ENCODE peak calls at places on chromosomes 13 and 19, in seven cellular contexts. Q, L, W, E, V, C and H are unnamed samples.

GRCh38 chr13:78657699-78658629 is 991 bp downstream of the OBI1 start:
- DNase-seq in V (no peak), C (no peak), W (peak), E (no peak), L (peak), Q (no peak), H (peak)

GRCh38 chr19:55552620-55553019 is 7.3 kb upstream of the SBK3 start:
- DNase-seq in W (peak), L (no peak), Q (no peak), C (no peak), E (no peak), V (peak), H (peak)

GRCh38 chr19:7265963-7266362 is 28.3 kb downstream of the INSR start:
- DNase-seq in E (no peak), L (no peak), W (no peak), V (no peak), C (peak), Q (no peak), H (no peak)

GRCh38 chr19:56106397-56106849 is 14.7 kb downstream of the ZNF787 start:
- DNase-seq in C (peak), V (no peak), E (peak), W (no peak), Q (no peak), L (no peak), H (no peak)

GRCh38 chr19:57769345-57770131 is at the start of gene ZNF586:
- DNase-seq in E (peak), C (peak), Q (peak), W (peak), L (peak), V (peak), H (peak)

GRCh38 chr13:39012608-39013007 is 22.0 kb upstream of the STOML3 start:
- DNase-seq in C (no peak), W (no peak), Q (no peak), E (no peak), V (no peak), L (no peak), H (no peak)

GRCh38 chr19:10290876-10291553 is 1.3 kb downstream of the ICAM5 start:
- DNase-seq in E (peak), Q (no peak), L (peak), C (peak), W (peak), V (no peak), H (peak)

GRCh38 chr13:49499889-49500660 is 4.3 kb downstream of the PHF11 start:
- DNase-seq in W (peak), L (peak), E (no peak), V (peak), Q (no peak), C (no peak), H (peak)

GRCh38 chr13:24083722-24084421 is 76.6 kb upstream of the SPATA13 start:
- DNase-seq in C (no peak), Q (no peak), V (no peak), L (no peak), E (no peak), W (no peak), H (no peak)

GRCh38 chr19:54955356-54955755 is 8.0 kb upstream of the NLRP7 start:
- DNase-seq in C (no peak), E (no peak), L (no peak), W (no peak), Q (no peak), V (no peak), H (no peak)

GRCh38 chr13:23901365-23901764 is 4.1 kb upstream of the C1QTNF9B start:
- DNase-seq in L (peak), C (no peak), Q (peak), V (no peak), E (no peak), W (peak), H (no peak)

GRCh38 chr19:31502536-31503170 is 153.4 kb upstream of the TSHZ3 start:
- DNase-seq in Q (no peak), E (no peak), C (no peak), L (no peak), W (no peak), V (no peak), H (no peak)

GRCh38 chr19:6828306-6828697 is 55.8 kb downstream of the VAV1 start:
- DNase-seq in L (peak), Q (no peak), C (no peak), W (no peak), V (no peak), E (no peak), H (no peak)

GRCh38 chr19:19540707-19541515 is 2.8 kb downstream of the CILP2 start:
- DNase-seq in E (no peak), Q (peak), C (peak), V (no peak), W (peak), L (peak), H (peak)

GRCh38 chr13:19153782-19154450 is 27.7 kb downstream of the TUBA3C start:
- DNase-seq in C (no peak), L (no peak), E (no peak), V (no peak), W (no peak), Q (no peak), H (no peak)

GRCh38 chr13:19156013-19156825 is 25.4 kb downstream of the TUBA3C start:
- DNase-seq in W (no peak), E (no peak), C (no peak), L (no peak), V (no peak), Q (no peak), H (no peak)

GRCh38 chr13:19154843-19155242 is 26.8 kb downstream of the TUBA3C start:
- DNase-seq in L (no peak), Q (no peak), W (no peak), E (no peak), C (no peak), V (no peak), H (no peak)

GRCh38 chr13:19157461-19157860 is 24.2 kb downstream of the TUBA3C start:
- DNase-seq in L (no peak), E (no peak), V (no peak), W (no peak), C (no peak), Q (no peak), H (no peak)

GRCh38 chr13:19155321-19155861 is 26.2 kb downstream of the TUBA3C start:
- DNase-seq in L (no peak), E (no peak), Q (no peak), W (no peak), C (no peak), V (no peak), H (no peak)
- H3K27ac ChIP-seq in L (no peak), E (no peak), Q (no peak), W (no peak), C (no peak), V (no peak), H (no peak)

DNA sequence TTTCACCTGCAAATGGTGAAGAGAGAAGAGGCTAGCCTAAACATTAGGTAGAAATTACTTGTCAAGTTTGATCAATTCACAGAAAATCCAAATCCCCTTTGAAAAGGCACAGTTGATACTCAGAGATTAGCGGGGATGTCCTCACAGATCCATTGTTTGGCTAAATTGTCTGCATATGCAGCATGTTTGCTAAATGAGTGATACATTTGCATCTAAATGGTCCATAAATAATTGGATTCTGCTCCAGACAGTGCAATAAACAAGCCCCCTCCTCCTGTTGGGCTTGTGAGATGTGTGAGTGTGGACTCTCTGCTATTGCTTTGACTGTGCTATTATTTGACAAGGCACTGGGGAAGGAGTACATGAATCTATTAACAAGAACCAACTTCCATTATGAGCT is 67.0 kb downstream of the CBY2 start:
- DNase-seq in C (no peak), V (no peak), L (no peak), W (no peak), Q (no peak), E (no peak), H (no peak)
- H3K4me3 ChIP-seq in C (no peak), V (no peak), L (no peak), W (no peak), Q (no peak), E (no peak), H (no peak)

GRCh38 chr13:74695021-74695800 is 561.0 kb upstream of the KLF12 start:
- DNase-seq in Q (no peak), C (no peak), W (peak), V (no peak), E (no peak), L (no peak), H (peak)
- TF ChIP-seq CTCF in Q (no peak), C (no peak), W (no peak), V (no peak), E (no peak), L (no peak), H (no peak)

GRCh38 chr19:13036366-13036976 is 41.2 kb downstream of the NFIX start:
- DNase-seq in W (no peak), V (no peak), L (peak), C (peak), E (no peak), Q (peak), H (no peak)

GRCh38 chr19:13037161-13037560 is 41.9 kb downstream of the NFIX start:
- DNase-seq in C (no peak), E (no peak), Q (no peak), W (peak), L (peak), V (no peak), H (peak)

GRCh38 chr19:13039211-13039789 is 44.0 kb downstream of the NFIX start:
- DNase-seq in V (no peak), C (no peak), E (no peak), Q (no peak), W (no peak), L (no peak), H (no peak)

GRCh38 chr19:13038306-13039210 is 43.3 kb downstream of the NFIX start:
- DNase-seq in W (no peak), C (no peak), V (no peak), L (no peak), Q (no peak), E (no peak), H (no peak)

DNA sequence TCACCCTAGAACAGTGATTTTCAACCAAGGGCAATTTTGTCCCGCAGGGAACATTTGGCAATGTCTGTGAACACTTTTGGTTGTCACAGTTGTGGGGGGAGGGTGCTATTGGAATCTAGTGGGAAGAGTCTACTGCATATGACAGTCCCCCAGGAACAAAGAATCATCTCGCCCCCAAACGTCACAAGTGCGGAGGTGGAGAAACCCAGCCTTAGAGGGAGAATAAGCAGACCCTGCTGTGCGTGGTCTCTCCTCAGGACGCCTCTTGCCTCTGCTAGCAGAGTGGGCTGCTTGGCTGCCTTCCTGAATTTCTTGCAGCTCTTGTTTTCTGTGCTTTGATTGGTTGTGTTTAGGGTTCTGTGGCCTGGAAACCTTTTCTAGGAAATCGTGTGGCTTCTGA is 42.4 kb downstream of the NFIX start:
- DNase-seq in W (no peak), L (no peak), C (no peak), Q (no peak), V (no peak), E (no peak), H (no peak)
- H3K27ac ChIP-seq in W (peak), L (peak), C (no peak), Q (peak), V (no peak), E (peak), H (no peak)

GRCh38 chr19:310141-310651 is 19.0 kb upstream of the PLPP2 start:
- DNase-seq in W (no peak), V (peak), L (no peak), Q (no peak), C (no peak), E (no peak), H (no peak)

GRCh38 chr19:308471-309205 is 17.4 kb upstream of the PLPP2 start:
- DNase-seq in W (no peak), Q (no peak), E (no peak), L (no peak), C (no peak), V (no peak), H (no peak)

GRCh38 chr19:311813-312261 is 20.6 kb upstream of the PLPP2 start:
- DNase-seq in E (peak), Q (no peak), V (no peak), W (no peak), L (no peak), C (no peak), H (no peak)

GRCh38 chr19:309206-309565 is 18.0 kb upstream of the PLPP2 start:
- DNase-seq in C (no peak), L (no peak), W (no peak), Q (no peak), V (no peak), E (no peak), H (no peak)

GRCh38 chr19:310781-311496 is 19.7 kb upstream of the PLPP2 start:
- DNase-seq in V (no peak), E (no peak), W (no peak), L (no peak), C (no peak), Q (no peak), H (no peak)
- H3K4me3 ChIP-seq in V (peak), E (peak), W (no peak), L (no peak), C (no peak), Q (no peak), H (no peak)

GRCh38 chr13:75760182-75760981 is 124.3 kb downstream of the LMO7 start:
- DNase-seq in L (peak), V (no peak), W (peak), C (peak), E (no peak), Q (no peak), H (peak)
- TF ChIP-seq CTCF in L (peak), V (peak), W (no peak), C (no peak), E (peak), Q (peak), H (no peak)

GRCh38 chr13:111850458-111850857 is 216.5 kb upstream of the SOX1 start:
- DNase-seq in E (no peak), V (no peak), C (no peak), W (no peak), Q (no peak), L (no peak), H (no peak)
- H3K27ac ChIP-seq in E (no peak), V (no peak), C (no peak), W (no peak), Q (no peak), L (no peak), H (no peak)

DNA sequence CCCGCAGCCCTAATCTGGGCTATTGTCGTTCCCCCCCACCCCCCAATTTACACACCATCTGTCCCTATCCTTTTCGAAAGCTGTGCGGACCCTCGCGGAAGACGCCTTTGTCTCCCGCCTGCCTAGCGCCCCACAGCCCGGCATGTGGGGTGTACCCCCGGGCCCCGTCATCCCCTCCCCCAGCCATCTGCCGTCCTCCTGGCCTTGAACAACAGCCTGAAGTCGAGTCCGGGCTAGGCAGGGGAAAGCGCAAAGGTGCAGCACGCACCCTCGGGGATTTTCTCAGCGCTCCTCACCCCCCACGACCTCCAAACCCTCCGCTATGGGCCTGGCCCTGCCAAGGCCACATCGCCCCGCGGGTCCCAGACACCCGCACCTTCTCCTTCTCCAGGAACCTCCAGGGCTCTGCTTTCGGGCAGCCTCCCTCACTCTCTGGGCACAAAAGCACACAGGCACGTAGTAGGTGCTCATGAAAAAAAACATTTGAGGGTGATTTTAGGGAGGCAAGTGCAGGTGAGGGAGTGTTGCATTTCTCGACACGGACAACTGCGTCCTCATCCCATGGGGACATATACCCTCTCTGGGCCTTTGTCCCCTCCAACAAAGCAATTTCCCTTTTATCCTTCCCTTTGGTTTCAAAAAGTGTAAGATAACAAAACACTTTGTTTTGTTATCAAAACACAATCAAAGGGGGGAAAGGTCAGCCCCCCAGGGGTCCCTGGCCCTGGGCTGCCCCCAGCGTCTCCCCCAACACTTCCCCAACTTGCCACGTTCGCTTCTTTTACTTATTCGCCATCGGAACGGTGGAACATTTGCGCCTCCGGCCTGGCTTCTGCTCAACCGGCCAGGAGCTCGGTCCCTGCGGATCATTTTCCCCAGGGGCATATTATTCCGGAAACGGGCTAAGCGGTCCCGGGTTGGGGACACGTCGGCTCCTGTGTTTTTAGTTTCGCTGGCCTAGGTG is 16.4 kb downstream of the CCDC124 start:
- DNase-seq in C (no peak), E (no peak), Q (no peak), W (no peak), V (no peak), L (no peak), H (no peak)
- H3K4me3 ChIP-seq in C (no peak), E (no peak), Q (no peak), W (no peak), V (no peak), L (no peak), H (peak)

GRCh38 chr13:112968910-112969691 is at the start of gene MCF2L:
- DNase-seq in E (peak), V (no peak), Q (no peak), L (peak), C (peak), W (peak), H (peak)
- TF ChIP-seq CTCF in E (peak), V (peak), Q (peak), L (peak), C (peak), W (peak), H (peak)

DNA sequence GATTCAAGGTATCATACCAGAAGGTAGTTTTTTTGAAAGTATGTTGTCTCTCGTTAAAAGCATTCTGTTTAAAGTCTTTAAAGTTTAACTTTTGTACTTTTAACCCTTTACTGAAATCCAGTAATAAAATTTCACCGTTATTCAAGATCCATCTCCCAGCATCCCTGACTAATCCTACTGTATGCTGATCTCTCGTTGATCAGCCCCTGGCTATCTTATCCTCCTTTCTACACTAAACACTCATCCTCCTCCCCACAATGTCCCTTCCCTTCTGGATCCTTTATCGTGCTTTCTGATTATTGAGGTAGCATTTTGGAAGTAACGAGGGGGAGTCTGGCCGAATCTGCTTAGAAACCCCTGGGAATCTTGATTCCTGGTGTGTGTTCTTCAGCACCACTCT is 1.3 kb downstream of the TPP2 start:
- DNase-seq in C (no peak), E (no peak), L (no peak), W (peak), Q (no peak), V (no peak), H (no peak)
- H3K27ac ChIP-seq in C (no peak), E (peak), L (no peak), W (peak), Q (peak), V (peak), H (no peak)